ENCODE peak calls at places on chromosomes 16 and 17, in four cellular contexts. M is IMR-90, Z is K562, T is endothelial cell of umbilical vein. P is an unnamed sample.

GRCh38 chr16:51636913-51637743 is 486.1 kb upstream of the SALL1 start:
- DNase-seq in M (no peak), Z (no peak), T (no peak), P (peak; percentile 73)

GRCh38 chr17:51362818-51363598 is 102.7 kb downstream of the UTP18 start:
- DNase-seq in M (no peak), Z (no peak), T (no peak), P (no peak)

GRCh38 chr17:74424658-74425057 is 7.2 kb upstream of the GPRC5C start:
- DNase-seq in M (no peak), Z (no peak), T (no peak), P (no peak)

GRCh38 chr17:82860606-82861392 is 21.0 kb upstream of the ZNF750 start:
- DNase-seq in M (no peak), Z (no peak), T (no peak), P (no peak)

GRCh38 chr16:81755915-81756644 is 23.0 kb upstream of the PLCG2 start:
- DNase-seq in M (no peak), Z (no peak), T (peak; percentile 78), P (no peak)

GRCh38 chr16:85631230-85631629 is 18.1 kb downstream of the GSE1 start:
- DNase-seq in M (no peak), Z (no peak), T (no peak), P (no peak)

GRCh38 chr16:62194828-62195227 is 158.6 kb upstream of the CDH8 start:
- DNase-seq in M (no peak), Z (no peak), T (no peak), P (no peak)

GRCh38 chr16:14002416-14002815 is 68.7 kb upstream of the MRTFB start:
- DNase-seq in M (no peak), Z (no peak), T (no peak), P (no peak)

GRCh38 chr17:40515491-40516041 is 14.1 kb upstream of the TNS4 start:
- DNase-seq in M (no peak), Z (no peak), T (no peak), P (no peak)

GRCh38 chr16:21301895-21302291 is 23.8 kb upstream of the CRYM start:
- DNase-seq in M (peak; percentile 8), Z (no peak), T (no peak), P (no peak)

GRCh38 chr17:63973930-63974593 is 1.3 kb upstream of the SCN4A start:
- DNase-seq in M (peak; percentile 21), Z (no peak), T (no peak), P (peak; percentile 32)

GRCh38 chr17:2427215-2427614 is 26.4 kb upstream of the MNT start:
- DNase-seq in M (no peak), Z (no peak), T (no peak), P (no peak)

GRCh38 chr17:29732613-29733012 is 109.9 kb upstream of the CORO6 start:
- DNase-seq in M (peak; percentile 9), Z (no peak), T (no peak), P (no peak)

GRCh38 chr17:51054748-51055147 is 65.9 kb downstream of the SPAG9 start:
- DNase-seq in M (no peak), Z (no peak), T (no peak), P (no peak)

GRCh38 chr17:34711646-34712045 is 132.3 kb downstream of the TMEM132E start:
- DNase-seq in M (no peak), Z (no peak), T (no peak), P (no peak)

GRCh38 chr17:59840329-59840907 is 52.3 kb downstream of the TUBD1 start:
- DNase-seq in M (no peak), Z (no peak), T (peak; percentile 40), P (no peak)

GRCh38 chr17:41520821-41521521 is 2.3 kb upstream of the KRT15 start:
- DNase-seq in M (no peak), Z (peak; percentile 70), T (no peak), P (no peak)

GRCh38 chr16:47142469-47143328 is 1.0 kb downstream of the NETO2 start:
- DNase-seq in M (peak; percentile 44), Z (peak; percentile 57), T (peak; percentile 59), P (no peak)

GRCh38 chr16:16083421-16084156 is 134.2 kb downstream of the ABCC1 start:
- DNase-seq in M (peak; percentile 61), Z (peak; percentile 58), T (no peak), P (no peak)

GRCh38 chr17:18261146-18261515 is 669 bp downstream of the MIEF2 start:
- DNase-seq in M (peak; percentile 44), Z (peak; percentile 47), T (peak; percentile 21), P (no peak)

GRCh38 chr16:16189842-16190241 is 33.5 kb downstream of the ABCC6 start:
- DNase-seq in M (no peak), Z (peak; percentile 65), T (no peak), P (no peak)

GRCh38 chr16:86791287-86792074 is 213.1 kb downstream of the FOXL1 start:
- DNase-seq in M (no peak), Z (no peak), T (no peak), P (no peak)

GRCh38 chr16:72901012-72901411 is 146.9 kb downstream of the ZFHX3 start:
- DNase-seq in M (no peak), Z (no peak), T (no peak), P (no peak)

GRCh38 chr17:78104540-78104941 is 24.0 kb downstream of the TMC6 start:
- DNase-seq in M (no peak), Z (no peak), T (no peak), P (no peak)

GRCh38 chr17:42554250-42555121 is 1.8 kb downstream of the HSD17B1 start:
- DNase-seq in M (peak; percentile 76), Z (peak; percentile 77), T (peak; percentile 89), P (no peak)

GRCh38 chr17:30519707-30520106 is 42.5 kb downstream of the GOSR1 start:
- DNase-seq in M (peak; percentile 91), Z (no peak), T (peak; percentile 90), P (no peak)

GRCh38 chr16:85580684-85581083 is 32.4 kb upstream of the GSE1 start:
- DNase-seq in M (no peak), Z (no peak), T (no peak), P (no peak)

GRCh38 chr17:37592291-37592690 is 16.9 kb downstream of the SYNRG start:
- DNase-seq in M (peak; percentile 15), Z (no peak), T (no peak), P (no peak)

DNA sequence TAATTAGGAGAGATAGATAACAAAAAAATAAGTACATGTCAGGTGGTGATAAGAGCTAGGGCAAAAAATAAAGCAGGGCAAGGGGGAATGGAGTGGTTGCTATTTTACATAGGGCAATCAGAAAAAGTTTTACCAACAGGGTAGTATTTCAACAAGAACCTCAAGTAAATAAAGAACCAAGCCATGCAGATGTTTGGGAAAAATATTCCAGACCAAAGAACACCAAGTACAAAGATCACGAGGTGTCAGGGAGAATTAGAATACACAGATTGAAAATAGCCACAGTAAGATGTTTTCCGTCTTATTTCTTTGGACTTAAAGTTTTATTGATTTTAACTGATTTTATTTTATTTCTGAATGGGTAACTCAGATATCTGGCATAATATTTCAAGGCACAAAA is 11.1 kb downstream of the SYNRG start:
- DNase-seq in M (no peak), Z (no peak), T (no peak), P (no peak)
- H3K36me3 ChIP-seq in M (peaks cover 22% of the 10 kb centered on the region), Z (peaks cover 53% of the 10 kb centered on the region), T (peaks cover 8% of the 10 kb centered on the region), P (peaks cover 8% of the 10 kb centered on the region)

DNA sequence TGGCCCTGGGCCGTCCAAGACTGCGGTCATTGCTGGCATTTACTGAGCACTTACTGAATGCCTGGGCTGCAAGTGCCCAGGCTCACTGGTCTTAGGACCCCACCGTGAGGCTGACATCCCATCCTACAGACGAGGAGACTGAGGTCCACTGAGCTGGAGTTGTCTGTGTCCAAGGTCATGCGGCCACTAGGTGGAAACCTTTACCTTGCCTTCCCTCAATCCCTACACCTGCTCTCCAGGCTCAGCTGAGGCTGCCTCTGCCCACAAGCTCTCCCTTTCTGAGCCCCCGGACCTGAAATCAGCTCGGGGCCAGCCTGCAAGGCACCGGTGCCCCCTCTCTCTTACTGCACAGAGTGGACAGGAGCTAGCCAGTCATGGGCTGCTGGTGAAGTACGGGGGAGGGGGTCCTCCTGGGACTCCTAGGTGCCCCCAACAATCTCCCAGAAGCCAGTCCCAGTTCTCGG is 1.5 kb downstream of the CASKIN1 start:
- DNase-seq in M (peak; percentile 39), Z (no peak), T (peak; percentile 31), P (no peak)
- H3K9me1 ChIP-seq in M (no peaks in the 10 kb centered on the region), Z (no peaks in the 10 kb centered on the region), T (no peaks in the 10 kb centered on the region), P (no peaks in the 10 kb centered on the region)

DNA sequence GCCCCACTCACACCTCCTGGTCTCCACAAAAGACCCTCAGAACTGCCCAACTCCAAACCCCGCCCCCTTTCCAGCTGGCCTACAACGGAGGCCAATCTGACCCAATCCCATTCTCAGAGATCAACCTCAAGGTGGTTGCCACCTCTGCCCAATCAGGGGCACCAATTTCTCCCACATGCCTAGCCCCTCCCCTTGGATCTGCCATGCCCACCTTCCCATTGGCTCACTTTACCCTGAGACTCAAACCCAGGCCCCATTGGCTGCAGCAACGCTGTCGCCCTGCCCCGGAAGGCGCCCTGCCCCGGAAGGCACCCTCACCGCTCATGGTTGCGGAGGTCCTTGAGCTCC is 10.6 kb downstream of the ZNF668 start:
- DNase-seq in M (no peak), Z (no peak), T (no peak), P (no peak)
- H3K4me1 ChIP-seq in M (peaks cover 12% of the 10 kb centered on the region), Z (no peaks in the 10 kb centered on the region), T (peaks cover 10% of the 10 kb centered on the region), P (peaks cover 13% of the 10 kb centered on the region)

GRCh38 chr17:5019475-5019956 is 15.7 kb downstream of the SLC52A1 start:
- DNase-seq in M (peak; percentile 12), Z (peak; percentile 22), T (no peak), P (no peak)
- H3K36me3 ChIP-seq in M (peaks cover 63% of the 10 kb centered on the region), Z (peaks cover 44% of the 10 kb centered on the region), T (peaks cover 54% of the 10 kb centered on the region), P (peaks cover 39% of the 10 kb centered on the region)

DNA sequence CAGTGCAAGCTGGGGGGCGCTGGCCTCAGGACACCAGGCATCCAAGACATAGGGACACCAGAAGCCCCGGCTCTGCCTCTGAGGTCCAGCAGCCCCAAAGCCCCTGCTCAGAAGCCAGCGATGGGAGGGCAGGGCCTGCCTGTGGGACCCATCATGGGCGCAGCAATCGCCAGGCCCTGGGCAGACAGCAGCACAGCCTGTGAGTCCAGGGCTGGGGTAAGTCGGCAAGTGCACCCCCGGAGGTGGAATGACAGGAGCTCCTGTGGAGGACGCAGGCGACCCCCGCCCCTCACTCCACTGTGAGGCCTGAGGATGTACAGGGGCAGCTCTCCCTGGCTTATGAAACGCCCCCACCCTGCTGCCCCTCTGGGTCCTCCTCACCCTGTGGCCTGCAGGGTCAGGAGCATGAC is 23.3 kb upstream of the ENPP7 start:
- DNase-seq in M (no peak), Z (no peak), T (no peak), P (no peak)
- H3K9me1 ChIP-seq in M (no peaks in the 10 kb centered on the region), Z (no peaks in the 10 kb centered on the region), T (no peaks in the 10 kb centered on the region), P (no peaks in the 10 kb centered on the region)

DNA sequence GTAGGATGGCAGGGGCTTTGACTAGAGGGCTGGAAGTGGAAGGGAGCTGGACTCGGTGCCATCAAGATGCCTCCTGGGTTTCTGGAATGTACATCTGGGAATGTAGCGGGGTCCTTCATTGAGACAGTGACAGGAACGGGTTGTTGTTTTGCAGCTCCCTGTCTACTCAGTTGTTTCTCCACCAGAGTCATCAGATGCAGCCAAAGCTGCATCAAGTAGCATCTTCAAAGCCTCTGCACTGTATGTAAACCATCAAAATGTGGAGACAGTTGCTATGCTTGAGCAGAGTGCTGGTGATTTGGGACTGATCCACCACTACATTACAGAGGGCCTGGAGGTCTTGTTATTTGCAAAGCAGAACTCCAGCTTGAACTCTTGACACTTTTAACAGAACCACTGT is 25.1 kb upstream of the MEAK7 start:
- DNase-seq in M (no peak), Z (no peak), T (no peak), P (no peak)
- H3K4me1 ChIP-seq in M (peaks cover 19% of the 10 kb centered on the region), Z (peaks cover 16% of the 10 kb centered on the region), T (peaks cover 40% of the 10 kb centered on the region), P (peaks cover 31% of the 10 kb centered on the region)

P was measured in keratinocyte.